ENCODE peak calls at places on chromosome 19, in nine cellular contexts. One of them, this sample, is unnamed.

GRCh38 chr19:45280471-45280961 is 29.4 kb downstream of the MARK4 start:
- DNase-seq in stomach: no peak
- DNase-seq in GM12878: no peak
- DNase-seq in upper lobe of left lung: no peak
- DNase-seq in endothelial cell of umbilical vein: peak
- DNase-seq in spleen: no peak
- DNase-seq in breast epithelium: no peak
- DNase-seq in transverse colon: no peak
- DNase-seq in K562: no peak
- DNase-seq in this sample: no peak

GRCh38 chr19:1503089-1503924 is 9.5 kb downstream of the ADAMTSL5 start:
- DNase-seq in stomach: peak
- DNase-seq in breast epithelium: no peak
- DNase-seq in endothelial cell of umbilical vein: no peak
- DNase-seq in GM12878: no peak
- DNase-seq in K562: peak
- DNase-seq in upper lobe of left lung: peak
- DNase-seq in spleen: no peak
- DNase-seq in transverse colon: peak
- DNase-seq in this sample: no peak

GRCh38 chr19:19160489-19161035 is 9.5 kb downstream of the MEF2B start:
- DNase-seq in upper lobe of left lung: no peak
- DNase-seq in GM12878: no peak
- DNase-seq in K562: no peak
- DNase-seq in breast epithelium: no peak
- DNase-seq in endothelial cell of umbilical vein: no peak
- DNase-seq in spleen: peak
- DNase-seq in transverse colon: peak
- DNase-seq in stomach: no peak
- DNase-seq in this sample: no peak

GRCh38 chr19:36093146-36093662 is 17.7 kb upstream of the OVOL3 start:
- DNase-seq in stomach: no peak
- DNase-seq in endothelial cell of umbilical vein: no peak
- DNase-seq in breast epithelium: no peak
- DNase-seq in GM12878: peak
- DNase-seq in K562: no peak
- DNase-seq in transverse colon: no peak
- DNase-seq in upper lobe of left lung: no peak
- DNase-seq in spleen: no peak
- DNase-seq in this sample: no peak

GRCh38 chr19:52343548-52343947 is 7.5 kb downstream of the ZNF610 start:
- DNase-seq in transverse colon: peak
- DNase-seq in breast epithelium: peak
- DNase-seq in spleen: no peak
- DNase-seq in stomach: peak
- DNase-seq in endothelial cell of umbilical vein: peak
- DNase-seq in K562: peak
- DNase-seq in GM12878: no peak
- DNase-seq in upper lobe of left lung: peak
- DNase-seq in this sample: no peak

GRCh38 chr19:13022111-13022858 is 27.0 kb downstream of the NFIX start:
- DNase-seq in spleen: no peak
- DNase-seq in GM12878: no peak
- DNase-seq in transverse colon: no peak
- DNase-seq in stomach: no peak
- DNase-seq in breast epithelium: no peak
- DNase-seq in upper lobe of left lung: no peak
- DNase-seq in endothelial cell of umbilical vein: no peak
- DNase-seq in K562: no peak
- DNase-seq in this sample: no peak

GRCh38 chr19:9644472-9644871 is 23.4 kb upstream of the ZNF561 start:
- DNase-seq in spleen: no peak
- DNase-seq in upper lobe of left lung: no peak
- DNase-seq in K562: no peak
- DNase-seq in endothelial cell of umbilical vein: no peak
- DNase-seq in stomach: no peak
- DNase-seq in transverse colon: no peak
- DNase-seq in GM12878: no peak
- DNase-seq in breast epithelium: no peak
- DNase-seq in this sample: no peak

GRCh38 chr19:4732680-4733114 is 9.1 kb upstream of the DPP9 start:
- DNase-seq in GM12878: no peak
- DNase-seq in spleen: no peak
- DNase-seq in breast epithelium: no peak
- DNase-seq in upper lobe of left lung: no peak
- DNase-seq in transverse colon: peak
- DNase-seq in K562: peak
- DNase-seq in endothelial cell of umbilical vein: peak
- DNase-seq in stomach: peak
- DNase-seq in this sample: no peak

GRCh38 chr19:39448271-39448670 is 2.9 kb downstream of the SUPT5H start:
- DNase-seq in K562: no peak
- DNase-seq in transverse colon: no peak
- DNase-seq in endothelial cell of umbilical vein: no peak
- DNase-seq in spleen: peak
- DNase-seq in GM12878: no peak
- DNase-seq in stomach: no peak
- DNase-seq in breast epithelium: no peak
- DNase-seq in upper lobe of left lung: no peak
- DNase-seq in this sample: no peak

GRCh38 chr19:10230155-10230903 is 802 bp downstream of the S1PR2 start:
- DNase-seq in K562: no peak
- DNase-seq in breast epithelium: no peak
- DNase-seq in GM12878: no peak
- DNase-seq in spleen: peak
- DNase-seq in endothelial cell of umbilical vein: no peak
- DNase-seq in stomach: peak
- DNase-seq in upper lobe of left lung: peak
- DNase-seq in transverse colon: peak
- DNase-seq in this sample: no peak

GRCh38 chr19:31497709-31498108 is 148.5 kb upstream of the TSHZ3 start:
- DNase-seq in K562: no peak
- DNase-seq in breast epithelium: no peak
- DNase-seq in spleen: no peak
- DNase-seq in GM12878: no peak
- DNase-seq in stomach: no peak
- DNase-seq in transverse colon: no peak
- DNase-seq in upper lobe of left lung: no peak
- DNase-seq in endothelial cell of umbilical vein: no peak
- DNase-seq in this sample: peak

GRCh38 chr19:41708481-41708880 is at the start of gene CEACAM5:
- DNase-seq in breast epithelium: no peak
- DNase-seq in upper lobe of left lung: peak
- DNase-seq in transverse colon: peak
- DNase-seq in GM12878: no peak
- DNase-seq in spleen: peak
- DNase-seq in stomach: no peak
- DNase-seq in endothelial cell of umbilical vein: no peak
- DNase-seq in K562: no peak
- DNase-seq in this sample: peak

GRCh38 chr19:3275068-3275582 is 50.7 kb downstream of the CELF5 start:
- DNase-seq in GM12878: no peak
- DNase-seq in K562: peak
- DNase-seq in transverse colon: no peak
- DNase-seq in stomach: no peak
- DNase-seq in breast epithelium: no peak
- DNase-seq in upper lobe of left lung: no peak
- DNase-seq in spleen: no peak
- DNase-seq in endothelial cell of umbilical vein: no peak
- DNase-seq in this sample: no peak

GRCh38 chr19:50705422-50706019 is 14.1 kb downstream of the SHANK1 start:
- DNase-seq in spleen: no peak
- DNase-seq in breast epithelium: no peak
- DNase-seq in endothelial cell of umbilical vein: peak
- DNase-seq in GM12878: peak
- DNase-seq in transverse colon: no peak
- DNase-seq in stomach: no peak
- DNase-seq in upper lobe of left lung: no peak
- DNase-seq in K562: peak
- DNase-seq in this sample: no peak

GRCh38 chr19:30204721-30205120 is 167.5 kb upstream of the ZNF536 start:
- DNase-seq in stomach: no peak
- DNase-seq in endothelial cell of umbilical vein: no peak
- DNase-seq in upper lobe of left lung: no peak
- DNase-seq in K562: no peak
- DNase-seq in GM12878: no peak
- DNase-seq in breast epithelium: no peak
- DNase-seq in transverse colon: no peak
- DNase-seq in spleen: no peak
- DNase-seq in this sample: peak

GRCh38 chr19:42412661-42413076 is 14.5 kb downstream of the LIPE start:
- DNase-seq in stomach: no peak
- DNase-seq in spleen: peak
- DNase-seq in GM12878: no peak
- DNase-seq in transverse colon: no peak
- DNase-seq in breast epithelium: no peak
- DNase-seq in K562: no peak
- DNase-seq in upper lobe of left lung: no peak
- DNase-seq in endothelial cell of umbilical vein: no peak
- DNase-seq in this sample: no peak

GRCh38 chr19:7421941-7422744 is 66.7 kb downstream of the PEX11G start:
- DNase-seq in endothelial cell of umbilical vein: no peak
- DNase-seq in spleen: no peak
- DNase-seq in stomach: peak
- DNase-seq in K562: no peak
- DNase-seq in GM12878: no peak
- DNase-seq in transverse colon: no peak
- DNase-seq in upper lobe of left lung: no peak
- DNase-seq in breast epithelium: no peak
- DNase-seq in this sample: no peak

GRCh38 chr19:30791116-30791515 is 418.9 kb downstream of the ZNF536 start:
- DNase-seq in upper lobe of left lung: no peak
- DNase-seq in K562: no peak
- DNase-seq in spleen: no peak
- DNase-seq in endothelial cell of umbilical vein: no peak
- DNase-seq in transverse colon: no peak
- DNase-seq in breast epithelium: no peak
- DNase-seq in GM12878: no peak
- DNase-seq in stomach: no peak
- DNase-seq in this sample: peak

GRCh38 chr19:19750842-19751790 is 18.2 kb upstream of the ZNF14 start:
- DNase-seq in transverse colon: no peak
- DNase-seq in breast epithelium: no peak
- DNase-seq in spleen: no peak
- DNase-seq in endothelial cell of umbilical vein: no peak
- DNase-seq in K562: no peak
- DNase-seq in GM12878: no peak
- DNase-seq in stomach: no peak
- DNase-seq in upper lobe of left lung: no peak
- DNase-seq in this sample: no peak

GRCh38 chr19:39831679-39832078 is 2.3 kb downstream of the DYRK1B start:
- DNase-seq in transverse colon: no peak
- DNase-seq in stomach: no peak
- DNase-seq in spleen: peak
- DNase-seq in upper lobe of left lung: no peak
- DNase-seq in breast epithelium: no peak
- DNase-seq in endothelial cell of umbilical vein: no peak
- DNase-seq in GM12878: no peak
- DNase-seq in K562: no peak
- DNase-seq in this sample: no peak

GRCh38 chr19:23403024-23403423 is 7.8 kb upstream of the ZNF91 start:
- DNase-seq in GM12878: no peak
- DNase-seq in endothelial cell of umbilical vein: no peak
- DNase-seq in upper lobe of left lung: no peak
- DNase-seq in stomach: no peak
- DNase-seq in spleen: no peak
- DNase-seq in breast epithelium: no peak
- DNase-seq in K562: no peak
- DNase-seq in transverse colon: no peak
- DNase-seq in this sample: no peak
- H3K27ac ChIP-seq in GM12878: no peak
- H3K27ac ChIP-seq in endothelial cell of umbilical vein: no peak
- H3K27ac ChIP-seq in upper lobe of left lung: no peak
- H3K27ac ChIP-seq in stomach: no peak
- H3K27ac ChIP-seq in spleen: no peak
- H3K27ac ChIP-seq in breast epithelium: no peak
- H3K27ac ChIP-seq in K562: no peak
- H3K27ac ChIP-seq in transverse colon: peak
- H3K27ac ChIP-seq in this sample: no peak

GRCh38 chr19:6220385-6221191 is 59.2 kb downstream of the MLLT1 start:
- DNase-seq in transverse colon: peak
- DNase-seq in breast epithelium: no peak
- DNase-seq in spleen: peak
- DNase-seq in endothelial cell of umbilical vein: no peak
- DNase-seq in upper lobe of left lung: peak
- DNase-seq in GM12878: no peak
- DNase-seq in stomach: no peak
- DNase-seq in K562: no peak
- DNase-seq in this sample: no peak
- TF ChIP-seq POLR2AphosphoS5 in transverse colon: no peak
- TF ChIP-seq POLR2AphosphoS5 in breast epithelium: peak
- TF ChIP-seq POLR2AphosphoS5 in spleen: peak
- TF ChIP-seq POLR2AphosphoS5 in endothelial cell of umbilical vein: no peak
- TF ChIP-seq POLR2AphosphoS5 in upper lobe of left lung: no peak
- TF ChIP-seq POLR2AphosphoS5 in GM12878: no peak
- TF ChIP-seq POLR2AphosphoS5 in stomach: no peak
- TF ChIP-seq POLR2AphosphoS5 in K562: no peak
- TF ChIP-seq POLR2AphosphoS5 in this sample: no peak

GRCh38 chr19:16874250-16874977 is 14.4 kb upstream of the F2RL3 start:
- DNase-seq in endothelial cell of umbilical vein: no peak
- DNase-seq in upper lobe of left lung: no peak
- DNase-seq in GM12878: no peak
- DNase-seq in K562: no peak
- DNase-seq in stomach: no peak
- DNase-seq in spleen: no peak
- DNase-seq in breast epithelium: no peak
- DNase-seq in transverse colon: no peak
- DNase-seq in this sample: no peak
- TF ChIP-seq POLR2A in endothelial cell of umbilical vein: no peak
- TF ChIP-seq POLR2A in upper lobe of left lung: no peak
- TF ChIP-seq POLR2A in GM12878: no peak
- TF ChIP-seq POLR2A in K562: no peak
- TF ChIP-seq POLR2A in stomach: no peak
- TF ChIP-seq POLR2A in spleen: no peak
- TF ChIP-seq POLR2A in breast epithelium: no peak
- TF ChIP-seq POLR2A in transverse colon: no peak
- TF ChIP-seq POLR2A in this sample: no peak

GRCh38 chr19:28409859-28410258 is 803.1 kb downstream of the UQCRFS1 start:
- DNase-seq in K562: no peak
- DNase-seq in endothelial cell of umbilical vein: no peak
- DNase-seq in upper lobe of left lung: no peak
- DNase-seq in GM12878: no peak
- DNase-seq in stomach: no peak
- DNase-seq in transverse colon: no peak
- DNase-seq in breast epithelium: no peak
- DNase-seq in spleen: no peak
- DNase-seq in this sample: no peak
- H3K27ac ChIP-seq in K562: no peak
- H3K27ac ChIP-seq in endothelial cell of umbilical vein: no peak
- H3K27ac ChIP-seq in upper lobe of left lung: no peak
- H3K27ac ChIP-seq in GM12878: no peak
- H3K27ac ChIP-seq in stomach: no peak
- H3K27ac ChIP-seq in transverse colon: no peak
- H3K27ac ChIP-seq in breast epithelium: no peak
- H3K27ac ChIP-seq in spleen: no peak
- H3K27ac ChIP-seq in this sample: no peak

This sample was measured in vagina.